ENCODE peak calls at places on chromosomes 6 and 20, in five cellular contexts. One of them, this sample, is unnamed.
A peak's percentile ranks its signal among the peaks of the same experiment; 100 is the strongest.

GRCh38 chr6:24522090-24522820 is 27.5 kb downstream of the ALDH5A1 start:
- DNase-seq in adrenal gland: no peak
- DNase-seq in NT2/D1: no peak
- DNase-seq in GM23248: no peak
- DNase-seq in heart right ventricle: no peak
- DNase-seq in this sample: no peak

GRCh38 chr6:69294862-69295261 is 501.9 kb downstream of the LMBRD1 start:
- DNase-seq in adrenal gland: no peak
- DNase-seq in heart right ventricle: no peak
- DNase-seq in NT2/D1: no peak
- DNase-seq in GM23248: no peak
- DNase-seq in this sample: no peak

GRCh38 chr20:64101731-64102621 is 5.4 kb downstream of the NPBWR2 start:
- DNase-seq in heart right ventricle: peak; percentile 52
- DNase-seq in adrenal gland: no peak
- DNase-seq in GM23248: peak; percentile 39
- DNase-seq in NT2/D1: peak; percentile 52
- DNase-seq in this sample: peak; percentile 49

GRCh38 chr20:51767867-51768758 is at the start of gene ATP9A:
- DNase-seq in NT2/D1: no peak
- DNase-seq in adrenal gland: peak; percentile 38
- DNase-seq in heart right ventricle: peak; percentile 45
- DNase-seq in GM23248: peak; percentile 64
- DNase-seq in this sample: peak; percentile 50

GRCh38 chr20:5114403-5114802 is 5.4 kb downstream of the PCNA start:
- DNase-seq in heart right ventricle: no peak
- DNase-seq in adrenal gland: no peak
- DNase-seq in NT2/D1: no peak
- DNase-seq in GM23248: no peak
- DNase-seq in this sample: no peak

GRCh38 chr6:150169609-150170008 is 26.8 kb downstream of the PPP1R14C start:
- DNase-seq in GM23248: peak; percentile 94
- DNase-seq in NT2/D1: no peak
- DNase-seq in adrenal gland: no peak
- DNase-seq in heart right ventricle: no peak
- DNase-seq in this sample: no peak

GRCh38 chr6:108277831-108278230 is 17.0 kb upstream of the SNX3 start:
- DNase-seq in NT2/D1: no peak
- DNase-seq in heart right ventricle: no peak
- DNase-seq in adrenal gland: no peak
- DNase-seq in GM23248: no peak
- DNase-seq in this sample: no peak

GRCh38 chr6:133170602-133171001 is 70.6 kb upstream of the EYA4 start:
- DNase-seq in adrenal gland: no peak
- DNase-seq in GM23248: peak; percentile 7
- DNase-seq in heart right ventricle: no peak
- DNase-seq in NT2/D1: no peak
- DNase-seq in this sample: no peak

GRCh38 chr6:71531841-71532240 is 243.2 kb downstream of the OGFRL1 start:
- DNase-seq in GM23248: no peak
- DNase-seq in NT2/D1: no peak
- DNase-seq in adrenal gland: no peak
- DNase-seq in heart right ventricle: no peak
- DNase-seq in this sample: no peak

GRCh38 chr6:104887350-104887749 is 27.6 kb upstream of the HACE1 start:
- DNase-seq in NT2/D1: peak; percentile 2
- DNase-seq in GM23248: peak; percentile 39
- DNase-seq in heart right ventricle: no peak
- DNase-seq in adrenal gland: no peak
- DNase-seq in this sample: no peak

GRCh38 chr6:118216751-118217150 is 309.7 kb downstream of the SLC35F1 start:
- DNase-seq in heart right ventricle: no peak
- DNase-seq in adrenal gland: no peak
- DNase-seq in NT2/D1: no peak
- DNase-seq in GM23248: peak; percentile 74
- DNase-seq in this sample: no peak

GRCh38 chr6:22236626-22237414 is 60.0 kb downstream of the PRL start:
- DNase-seq in heart right ventricle: no peak
- DNase-seq in adrenal gland: no peak
- DNase-seq in GM23248: peak; percentile 87
- DNase-seq in NT2/D1: no peak
- DNase-seq in this sample: no peak

GRCh38 chr6:100229512-100229911 is 235.2 kb downstream of the SIM1 start:
- DNase-seq in heart right ventricle: no peak
- DNase-seq in NT2/D1: no peak
- DNase-seq in adrenal gland: no peak
- DNase-seq in GM23248: no peak
- DNase-seq in this sample: no peak

GRCh38 chr20:32674362-32674789 is 635 bp upstream of the C20orf203 start:
- DNase-seq in NT2/D1: no peak
- DNase-seq in adrenal gland: peak; percentile 57
- DNase-seq in GM23248: peak; percentile 68
- DNase-seq in heart right ventricle: no peak
- DNase-seq in this sample: no peak

GRCh38 chr6:118177720-118178119 is 270.7 kb downstream of the SLC35F1 start:
- DNase-seq in heart right ventricle: no peak
- DNase-seq in adrenal gland: no peak
- DNase-seq in NT2/D1: no peak
- DNase-seq in GM23248: no peak
- DNase-seq in this sample: no peak

GRCh38 chr6:116954938-116955337 is 77.9 kb downstream of the RFX6 start:
- DNase-seq in GM23248: no peak
- DNase-seq in heart right ventricle: no peak
- DNase-seq in adrenal gland: no peak
- DNase-seq in NT2/D1: no peak
- DNase-seq in this sample: no peak

GRCh38 chr20:40599987-40600386 is 89.0 kb downstream of the MAFB start:
- DNase-seq in NT2/D1: no peak
- DNase-seq in GM23248: no peak
- DNase-seq in heart right ventricle: no peak
- DNase-seq in adrenal gland: no peak
- DNase-seq in this sample: no peak

GRCh38 chr20:8790442-8791074 is 278.3 kb upstream of the PLCB4 start:
- DNase-seq in GM23248: peak; percentile 64
- DNase-seq in adrenal gland: no peak
- DNase-seq in heart right ventricle: no peak
- DNase-seq in NT2/D1: peak; percentile 28
- DNase-seq in this sample: peak; percentile 38

GRCh38 chr6:2378891-2379652 is 133.7 kb upstream of the GMDS start:
- DNase-seq in GM23248: peak; percentile 82
- DNase-seq in heart right ventricle: no peak
- DNase-seq in adrenal gland: no peak
- DNase-seq in NT2/D1: no peak
- DNase-seq in this sample: no peak

GRCh38 chr6:107977283-107977682 is 19.3 kb upstream of the SEC63 start:
- DNase-seq in NT2/D1: no peak
- DNase-seq in heart right ventricle: no peak
- DNase-seq in GM23248: peak; percentile 57
- DNase-seq in adrenal gland: no peak
- DNase-seq in this sample: no peak

GRCh38 chr6:149059557-149059956 is 258.0 kb upstream of the TAB2 start:
- DNase-seq in adrenal gland: no peak
- DNase-seq in NT2/D1: no peak
- DNase-seq in GM23248: no peak
- DNase-seq in heart right ventricle: no peak
- DNase-seq in this sample: no peak

GRCh38 chr6:108627692-108628565 is 67.2 kb downstream of the FOXO3 start:
- DNase-seq in adrenal gland: peak; percentile 26
- DNase-seq in NT2/D1: no peak
- DNase-seq in heart right ventricle: no peak
- DNase-seq in GM23248: peak; percentile 39
- DNase-seq in this sample: no peak

GRCh38 chr6:55895972-55896371 is 20.6 kb upstream of the BMP5 start:
- DNase-seq in GM23248: no peak
- DNase-seq in NT2/D1: no peak
- DNase-seq in adrenal gland: no peak
- DNase-seq in heart right ventricle: no peak
- DNase-seq in this sample: no peak

GRCh38 chr20:5974531-5974930 is 24.1 kb downstream of the MCM8 start:
- DNase-seq in heart right ventricle: no peak
- DNase-seq in NT2/D1: no peak
- DNase-seq in adrenal gland: no peak
- DNase-seq in GM23248: peak; percentile 17
- DNase-seq in this sample: no peak

GRCh38 chr6:151089916-151090443 is 149.8 kb upstream of the AKAP12 start:
- DNase-seq in adrenal gland: no peak
- DNase-seq in heart right ventricle: no peak
- DNase-seq in GM23248: no peak
- DNase-seq in NT2/D1: no peak
- DNase-seq in this sample: no peak

GRCh38 chr6:151034825-151035781 is 169.6 kb downstream of the MTHFD1L start:
- DNase-seq in heart right ventricle: no peak
- DNase-seq in GM23248: no peak
- DNase-seq in NT2/D1: no peak
- DNase-seq in adrenal gland: no peak
- DNase-seq in this sample: no peak

GRCh38 chr6:106103728-106104109 is 17.6 kb downstream of the PRDM1 start:
- DNase-seq in GM23248: no peak
- DNase-seq in NT2/D1: no peak
- DNase-seq in heart right ventricle: no peak
- DNase-seq in adrenal gland: no peak
- DNase-seq in this sample: no peak

GRCh38 chr6:160041608-160042007 is 72.7 kb downstream of the IGF2R start:
- DNase-seq in heart right ventricle: peak; percentile 39
- DNase-seq in adrenal gland: peak; percentile 44
- DNase-seq in NT2/D1: no peak
- DNase-seq in GM23248: peak; percentile 74
- DNase-seq in this sample: peak; percentile 84

GRCh38 chr20:37693203-37693602 is 627 bp upstream of the CTNNBL1 start:
- DNase-seq in heart right ventricle: no peak
- DNase-seq in GM23248: peak; percentile 44
- DNase-seq in adrenal gland: no peak
- DNase-seq in NT2/D1: no peak
- DNase-seq in this sample: no peak

GRCh38 chr20:39106791-39107190 is 144.6 kb downstream of the DHX35 start:
- DNase-seq in NT2/D1: no peak
- DNase-seq in heart right ventricle: no peak
- DNase-seq in adrenal gland: no peak
- DNase-seq in GM23248: no peak
- DNase-seq in this sample: no peak

GRCh38 chr6:34154668-34155447 is 9.0 kb upstream of the GRM4 start:
- DNase-seq in GM23248: peak; percentile 80
- DNase-seq in adrenal gland: peak; percentile 35
- DNase-seq in heart right ventricle: peak; percentile 60
- DNase-seq in NT2/D1: no peak
- DNase-seq in this sample: peak; percentile 47

GRCh38 chr6:144897441-144897921 is 612.3 kb downstream of the UTRN start:
- DNase-seq in heart right ventricle: no peak
- DNase-seq in NT2/D1: no peak
- DNase-seq in GM23248: peak; percentile 93
- DNase-seq in adrenal gland: no peak
- DNase-seq in this sample: no peak

GRCh38 chr6:12963566-12963965 is 247.0 kb downstream of the PHACTR1 start:
- DNase-seq in GM23248: no peak
- DNase-seq in NT2/D1: no peak
- DNase-seq in adrenal gland: no peak
- DNase-seq in heart right ventricle: no peak
- DNase-seq in this sample: no peak

GRCh38 chr20:4728121-4728520 is 6.4 kb downstream of the PRND start:
- DNase-seq in NT2/D1: no peak
- DNase-seq in adrenal gland: no peak
- DNase-seq in heart right ventricle: no peak
- DNase-seq in GM23248: peak; percentile 27
- DNase-seq in this sample: no peak

DNA sequence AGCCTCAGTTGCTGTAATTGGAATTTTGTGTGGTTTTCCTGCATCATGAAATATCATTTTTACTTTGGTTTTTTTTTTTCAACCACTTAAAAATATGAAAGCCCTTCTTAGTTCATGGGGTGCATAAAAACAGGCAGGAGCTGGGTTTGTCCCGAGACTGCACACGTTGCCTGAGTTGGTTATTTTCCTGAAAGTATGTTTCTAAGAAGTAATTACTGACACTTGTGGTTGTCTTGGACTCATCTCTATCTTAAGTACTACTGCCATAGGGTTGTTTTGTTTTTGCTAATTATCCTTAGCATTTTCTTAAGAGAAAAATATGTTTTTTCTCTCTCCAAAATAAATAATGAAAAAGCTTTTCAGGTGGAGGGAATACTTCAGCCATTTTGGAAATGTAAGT is 40.1 kb downstream of the FAM120B start:
- DNase-seq in adrenal gland: no peak
- DNase-seq in GM23248: no peak
- DNase-seq in heart right ventricle: no peak
- DNase-seq in NT2/D1: no peak
- DNase-seq in this sample: no peak
- H3K36me3 ChIP-seq in adrenal gland: no peaks in the 10 kb centered on the region
- H3K36me3 ChIP-seq in GM23248: peaks cover 27% of the 10 kb centered on the region
- H3K36me3 ChIP-seq in heart right ventricle: peaks cover 20% of the 10 kb centered on the region
- H3K36me3 ChIP-seq in NT2/D1: peaks cover 38% of the 10 kb centered on the region
- H3K36me3 ChIP-seq in this sample: peaks cover 55% of the 10 kb centered on the region

DNA sequence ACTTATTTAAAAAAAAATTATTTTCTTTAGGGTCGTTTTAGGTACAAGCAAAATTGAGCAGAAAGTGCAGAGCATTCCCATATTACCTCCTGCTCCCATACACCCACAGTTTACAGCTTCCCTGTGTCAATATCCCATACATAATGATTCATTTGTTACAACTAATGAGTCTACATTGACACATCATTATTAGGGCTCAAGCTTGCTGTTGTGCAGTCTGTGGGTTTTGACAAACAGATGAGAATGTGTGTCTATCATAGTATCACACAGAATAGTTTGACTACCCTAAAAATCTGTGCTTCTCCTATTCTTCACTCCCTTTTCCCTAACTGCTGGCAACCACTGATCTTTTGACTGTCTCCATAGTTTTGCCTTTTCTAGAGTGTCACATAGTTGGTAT is 9.4 kb downstream of the PSMF1 start:
- DNase-seq in GM23248: no peak
- DNase-seq in adrenal gland: no peak
- DNase-seq in heart right ventricle: no peak
- DNase-seq in NT2/D1: no peak
- DNase-seq in this sample: no peak
- H3K36me3 ChIP-seq in GM23248: peaks cover 65% of the 10 kb centered on the region
- H3K36me3 ChIP-seq in adrenal gland: no peaks in the 10 kb centered on the region
- H3K36me3 ChIP-seq in heart right ventricle: peaks cover 58% of the 10 kb centered on the region
- H3K36me3 ChIP-seq in NT2/D1: peaks cover 81% of the 10 kb centered on the region
- H3K36me3 ChIP-seq in this sample: peaks cover 51% of the 10 kb centered on the region

GRCh38 chr6:73608761-73609160 is 45.0 kb downstream of the SLC17A5 start:
- DNase-seq in GM23248: no peak
- DNase-seq in adrenal gland: peak; percentile 68
- DNase-seq in heart right ventricle: no peak
- DNase-seq in NT2/D1: no peak
- DNase-seq in this sample: no peak
- H3K36me3 ChIP-seq in GM23248: peaks cover 14% of the 10 kb centered on the region
- H3K36me3 ChIP-seq in adrenal gland: no peaks in the 10 kb centered on the region
- H3K36me3 ChIP-seq in heart right ventricle: peaks cover 29% of the 10 kb centered on the region
- H3K36me3 ChIP-seq in NT2/D1: peaks cover 20% of the 10 kb centered on the region
- H3K36me3 ChIP-seq in this sample: peaks cover 93% of the 10 kb centered on the region

DNA sequence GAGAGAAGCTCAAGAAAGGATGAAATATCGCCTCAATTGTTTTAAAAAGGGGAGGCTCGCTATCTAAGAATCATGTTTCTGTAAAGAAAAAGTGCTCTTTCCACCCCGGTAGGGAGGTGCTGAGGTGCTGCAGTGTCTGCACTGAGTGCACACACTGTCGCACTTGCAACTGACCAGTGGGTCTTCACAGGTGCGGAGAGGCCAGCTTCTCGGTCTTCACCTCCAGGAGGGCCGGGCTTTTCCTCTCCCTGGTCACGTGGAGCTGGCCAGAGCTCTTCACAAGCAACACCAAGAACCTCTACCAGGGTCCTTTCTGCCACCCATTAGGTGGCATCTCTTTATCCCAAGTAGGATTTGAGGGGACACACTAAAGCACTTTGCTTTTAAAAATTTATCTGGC is 27.8 kb upstream of the TCFL5 start:
- DNase-seq in NT2/D1: no peak
- DNase-seq in heart right ventricle: no peak
- DNase-seq in adrenal gland: no peak
- DNase-seq in GM23248: no peak
- DNase-seq in this sample: no peak
- H3K36me3 ChIP-seq in NT2/D1: peaks cover 95% of the 10 kb centered on the region
- H3K36me3 ChIP-seq in heart right ventricle: peaks cover 69% of the 10 kb centered on the region
- H3K36me3 ChIP-seq in adrenal gland: no peaks in the 10 kb centered on the region
- H3K36me3 ChIP-seq in GM23248: peaks cover 54% of the 10 kb centered on the region
- H3K36me3 ChIP-seq in this sample: peaks cover 91% of the 10 kb centered on the region

This sample was measured in heart left ventricle.